ENCODE peak calls at places on chromosomes 3 and 15, in five cellular contexts. U, J, Z, D and Y are unnamed samples.

GRCh38 chr15:79724312-79724711 is 172.5 kb downstream of the MTHFS start:
- DNase-seq in U (no peak), D (no peak), Z (no peak), J (no peak), Y (peak)

GRCh38 chr3:190912736-190913135 is 50.2 kb upstream of the GMNC start:
- DNase-seq in J (no peak), Z (no peak), D (no peak), U (no peak), Y (no peak)

GRCh38 chr15:65305144-65305758 is 774 bp downstream of the RNU5B-1 start:
- DNase-seq in U (no peak), Z (no peak), J (no peak), D (peak), Y (no peak)

GRCh38 chr3:5376761-5377160 is 189.3 kb downstream of the EDEM1 start:
- DNase-seq in Z (no peak), U (peak), D (no peak), J (no peak), Y (no peak)

GRCh38 chr15:75449585-75450306 is 1.7 kb downstream of the SIN3A start:
- DNase-seq in U (no peak), Z (no peak), D (no peak), J (no peak), Y (no peak)

GRCh38 chr3:79866162-79866561 is 98.4 kb upstream of the ROBO1 start:
- DNase-seq in Z (no peak), U (no peak), D (no peak), J (no peak), Y (no peak)

GRCh38 chr15:94607176-94607654 is 375.9 kb downstream of the MCTP2 start:
- DNase-seq in J (no peak), D (no peak), Z (no peak), U (no peak), Y (peak)

GRCh38 chr3:38031022-38031994 is 1.9 kb upstream of the PLCD1 start:
- DNase-seq in J (no peak), D (no peak), U (no peak), Z (no peak), Y (no peak)

GRCh38 chr3:113270786-113271185 is 59.4 kb downstream of the BOC start:
- DNase-seq in D (no peak), J (no peak), U (no peak), Z (no peak), Y (no peak)

GRCh38 chr3:39433642-39434041 is 27.1 kb downstream of the RPSA start:
- DNase-seq in U (no peak), J (no peak), D (no peak), Z (no peak), Y (no peak)

GRCh38 chr15:63501256-63502089 is 2.9 kb upstream of the USP3 start:
- DNase-seq in J (no peak), Z (no peak), D (no peak), U (peak), Y (no peak)

GRCh38 chr15:89368566-89369223 is 34.1 kb upstream of the POLG start:
- DNase-seq in D (peak), Z (no peak), U (no peak), J (no peak), Y (no peak)

GRCh38 chr3:54960736-54961135 is 32.9 kb upstream of the LRTM1 start:
- DNase-seq in Z (no peak), J (no peak), D (no peak), U (no peak), Y (no peak)

GRCh38 chr3:119681279-119681678 is 4.1 kb upstream of the COX17 start:
- DNase-seq in J (no peak), U (peak), D (peak), Z (no peak), Y (no peak)

GRCh38 chr3:4421121-4421520 is 45.9 kb downstream of the SUMF1 start:
- DNase-seq in J (peak), U (no peak), D (no peak), Z (no peak), Y (peak)

GRCh38 chr15:101111570-101112262 is 140.1 kb downstream of the CHSY1 start:
- DNase-seq in Z (no peak), U (no peak), J (no peak), D (no peak), Y (no peak)

GRCh38 chr3:42906085-42906904 is at the start of gene ZNF662:
- DNase-seq in U (no peak), Z (no peak), D (peak), J (no peak), Y (no peak)

GRCh38 chr3:152390647-152391046 is 121.9 kb downstream of the MBNL1 start:
- DNase-seq in D (no peak), J (no peak), Z (no peak), U (no peak), Y (no peak)

GRCh38 chr15:74132681-74133070 is 2.3 kb downstream of the ISLR2 start:
- DNase-seq in Z (no peak), D (no peak), J (no peak), U (no peak), Y (no peak)

GRCh38 chr3:161275919-161276318 is 54.8 kb downstream of the NMD3 start:
- DNase-seq in D (no peak), J (no peak), U (no peak), Z (no peak), Y (no peak)

GRCh38 chr3:148992027-148992634 is 791 bp downstream of the GYG1 start:
- DNase-seq in J (peak), D (no peak), U (peak), Z (no peak), Y (peak)

GRCh38 chr3:103794656-103795055 is 1359.8 kb downstream of the ZPLD1 start:
- DNase-seq in U (peak), D (no peak), J (no peak), Z (no peak), Y (no peak)

GRCh38 chr3:179949428-179949827 is 87.3 kb downstream of the PEX5L start:
- DNase-seq in J (no peak), Z (no peak), D (no peak), U (no peak), Y (no peak)

GRCh38 chr3:179943097-179943880 is 93.4 kb downstream of the PEX5L start:
- DNase-seq in J (no peak), Z (no peak), U (no peak), D (no peak), Y (no peak)

GRCh38 chr3:179945569-179945968 is 91.2 kb downstream of the PEX5L start:
- DNase-seq in Z (no peak), J (no peak), D (no peak), U (no peak), Y (no peak)

GRCh38 chr3:179949869-179950268 is 86.9 kb downstream of the PEX5L start:
- DNase-seq in U (no peak), D (no peak), J (no peak), Z (no peak), Y (no peak)

DNA sequence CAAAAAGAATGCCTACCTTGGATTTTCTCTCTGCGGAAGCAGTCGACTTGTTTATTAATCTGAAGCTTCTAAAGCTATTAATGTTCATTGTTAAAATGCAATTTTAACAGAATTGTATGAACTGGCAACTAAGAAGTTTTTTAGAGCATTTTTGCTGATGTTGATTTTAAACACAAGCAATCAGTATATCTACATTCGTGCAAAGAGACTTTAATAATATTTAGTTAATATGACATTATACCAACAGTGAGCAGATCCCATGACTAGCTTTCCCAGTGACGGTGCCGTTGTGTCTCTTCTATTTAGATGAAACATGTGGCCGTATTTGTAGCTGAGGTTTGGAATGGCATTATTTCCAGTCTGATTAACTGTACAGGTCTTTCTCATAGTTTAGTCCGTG is 88.0 kb downstream of the PEX5L start:
- DNase-seq in U (no peak), D (no peak), J (no peak), Z (no peak), Y (no peak)
- TF ChIP-seq GABPA in U (no peak), D (no peak), J (no peak), Z (no peak), Y (no peak)

DNA sequence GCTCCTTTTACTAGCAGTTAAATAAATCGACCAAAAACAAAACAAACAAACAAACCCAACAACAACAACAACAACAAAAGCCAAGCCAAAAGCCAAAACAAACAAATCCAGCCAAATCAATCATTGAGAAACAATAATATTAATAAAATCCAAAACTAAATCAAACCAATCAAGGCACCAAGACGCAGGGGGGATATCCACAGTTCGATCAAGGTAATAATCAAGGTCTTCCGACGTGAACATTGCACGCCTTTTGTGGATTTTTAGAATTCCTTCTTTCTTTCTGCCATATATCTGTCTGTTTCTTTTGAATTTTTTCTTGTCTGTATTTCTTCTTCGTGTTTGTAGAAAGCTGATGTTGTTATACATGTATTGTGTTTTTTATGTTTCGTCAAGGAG is 860 bp downstream of the ARPP21 start:
- DNase-seq in J (no peak), D (no peak), Z (no peak), U (no peak), Y (no peak)
- TF ChIP-seq REST in J (no peak), D (no peak), Z (no peak), U (no peak), Y (no peak)

GRCh38 chr3:49868951-49869454 is 703 bp downstream of the CAMKV start:
- DNase-seq in Z (no peak), D (peak), U (no peak), J (peak), Y (no peak)
- TF ChIP-seq GABPA in Z (no peak), D (no peak), U (no peak), J (no peak), Y (no peak)

GRCh38 chr3:177626014-177626413 is 428.7 kb upstream of the TBL1XR1 start:
- DNase-seq in D (no peak), J (no peak), U (no peak), Z (no peak), Y (no peak)

GRCh38 chr3:177629276-177629675 is 432.0 kb upstream of the TBL1XR1 start:
- DNase-seq in Z (no peak), D (no peak), J (no peak), U (no peak), Y (no peak)

GRCh38 chr3:177622520-177622919 is 425.2 kb upstream of the TBL1XR1 start:
- DNase-seq in U (no peak), Z (no peak), J (no peak), D (no peak), Y (no peak)

GRCh38 chr3:177622982-177623617 is 425.8 kb upstream of the TBL1XR1 start:
- DNase-seq in D (no peak), J (no peak), U (no peak), Z (no peak), Y (no peak)

DNA sequence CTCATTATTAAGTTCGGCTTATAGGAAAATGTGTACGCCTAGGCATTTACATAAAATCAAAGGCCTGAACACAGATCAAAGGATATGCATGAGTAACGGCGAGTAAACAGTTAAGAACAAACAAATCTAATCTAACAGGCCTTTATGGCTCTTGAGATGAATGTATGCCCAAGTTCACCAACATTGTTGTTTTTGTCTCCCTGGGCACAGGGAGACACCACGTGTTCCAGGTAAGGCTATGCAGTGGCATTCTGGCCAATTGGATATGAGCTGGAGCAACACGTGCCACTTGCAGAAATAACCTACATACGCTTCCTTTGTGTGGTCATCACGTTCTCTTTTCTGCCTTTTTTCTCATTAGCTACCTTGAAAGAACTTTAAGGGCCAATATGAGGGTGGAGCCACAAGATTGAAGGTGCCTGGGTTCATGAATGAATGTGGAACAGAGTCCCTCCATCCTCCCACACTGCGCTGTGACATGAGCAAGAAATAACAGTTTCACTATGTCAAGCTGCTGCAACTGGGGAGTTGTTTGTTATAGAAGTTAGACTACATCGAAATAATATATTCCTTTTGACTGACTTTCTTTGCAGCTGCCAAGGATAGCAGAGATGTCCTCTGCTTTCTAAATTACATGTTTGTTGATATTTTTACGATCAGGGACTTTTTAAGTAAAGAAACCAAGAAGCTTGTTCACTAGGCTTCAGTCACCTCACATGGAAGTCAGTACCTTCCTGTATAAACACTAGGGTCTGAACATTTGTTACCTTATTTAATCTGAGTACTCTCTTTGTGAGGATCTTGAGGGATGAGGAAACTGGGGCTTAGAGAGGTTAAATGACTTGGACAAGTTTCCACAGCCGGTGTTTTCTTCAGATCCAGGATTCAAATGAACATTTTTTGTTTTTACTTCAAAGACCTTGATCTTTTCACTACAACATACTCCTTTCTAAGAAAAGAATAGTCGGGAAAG is 427.5 kb upstream of the TBL1XR1 start:
- DNase-seq in J (no peak), Z (no peak), U (peak), D (no peak), Y (no peak)
- TF ChIP-seq REST in J (no peak), Z (no peak), U (no peak), D (no peak), Y (no peak)

DNA sequence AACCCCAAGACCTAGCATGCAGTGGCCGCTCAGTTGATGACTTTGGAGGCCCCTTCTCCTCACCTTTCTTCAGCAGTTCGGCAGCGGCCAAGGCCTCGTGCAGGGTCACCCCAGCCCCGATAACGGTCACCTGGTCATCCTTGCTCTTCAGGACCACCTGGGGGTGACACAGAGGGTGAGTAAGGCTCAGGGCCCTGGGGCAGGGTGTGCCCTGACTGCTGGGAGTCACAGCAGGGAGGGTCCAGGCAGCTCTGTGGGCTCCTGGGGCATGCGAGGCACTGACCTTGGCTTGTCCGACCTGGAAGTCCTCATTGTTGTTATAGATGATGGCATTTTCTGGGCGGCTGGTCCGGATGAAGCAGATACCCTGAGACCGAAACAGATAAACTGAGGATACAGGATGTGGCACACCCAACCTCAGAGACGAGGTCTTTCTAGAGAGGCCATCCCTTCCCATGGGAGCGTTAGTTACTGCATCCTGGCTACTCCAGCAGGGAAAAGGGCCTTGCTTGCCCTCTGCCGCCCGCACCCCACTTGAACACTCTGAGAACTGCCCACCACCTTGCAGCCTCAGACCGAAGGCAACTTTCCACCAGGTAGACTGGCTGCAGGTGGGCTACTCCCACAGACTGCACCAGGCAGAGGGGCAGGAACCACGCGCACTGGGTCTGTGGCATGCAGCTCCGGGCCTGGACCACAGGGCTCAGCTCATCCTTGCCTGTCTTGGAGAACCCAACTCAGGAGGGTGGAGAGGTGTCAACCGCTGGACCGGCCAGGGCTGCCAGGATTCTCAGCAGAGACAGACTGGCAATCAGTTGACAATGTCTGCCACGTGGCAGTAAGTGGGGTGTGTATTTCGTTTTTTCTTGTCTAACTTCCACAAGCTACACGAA is 27.6 kb downstream of the TKT start:
- DNase-seq in U (no peak), J (no peak), D (peak), Z (no peak), Y (no peak)
- TF ChIP-seq GABPA in U (no peak), J (no peak), D (no peak), Z (no peak), Y (no peak)

GRCh38 chr3:187101184-187102072 is 37.9 kb downstream of the RPL39L start:
- DNase-seq in Z (no peak), D (peak), J (peak), U (peak), Y (peak)
- TF ChIP-seq REST in Z (no peak), D (no peak), J (no peak), U (no peak), Y (no peak)

DNA sequence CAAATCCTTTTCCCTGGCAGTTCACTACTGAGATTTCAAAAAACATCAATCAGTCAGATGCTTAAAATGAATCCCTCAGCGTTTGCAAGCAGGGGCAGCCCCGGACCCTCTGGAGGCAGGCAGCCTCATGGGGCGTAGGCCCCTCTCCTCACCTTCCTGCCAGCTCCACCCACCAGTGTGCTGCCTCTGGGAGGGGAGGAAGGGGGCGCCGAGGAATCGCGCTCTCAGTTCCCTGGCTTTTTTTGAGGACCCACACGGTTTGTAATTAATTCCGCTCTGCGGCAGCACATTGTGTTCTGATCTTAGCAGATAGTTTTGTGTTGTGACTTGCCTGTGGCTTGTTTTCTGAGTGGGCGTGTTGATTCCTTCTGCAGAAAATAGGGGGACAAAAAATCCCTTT is 159.9 kb downstream of the KLF13 start:
- DNase-seq in Z (no peak), J (no peak), U (no peak), D (no peak), Y (no peak)
- TF ChIP-seq GABPA in Z (no peak), J (no peak), U (no peak), D (no peak), Y (no peak)

DNA sequence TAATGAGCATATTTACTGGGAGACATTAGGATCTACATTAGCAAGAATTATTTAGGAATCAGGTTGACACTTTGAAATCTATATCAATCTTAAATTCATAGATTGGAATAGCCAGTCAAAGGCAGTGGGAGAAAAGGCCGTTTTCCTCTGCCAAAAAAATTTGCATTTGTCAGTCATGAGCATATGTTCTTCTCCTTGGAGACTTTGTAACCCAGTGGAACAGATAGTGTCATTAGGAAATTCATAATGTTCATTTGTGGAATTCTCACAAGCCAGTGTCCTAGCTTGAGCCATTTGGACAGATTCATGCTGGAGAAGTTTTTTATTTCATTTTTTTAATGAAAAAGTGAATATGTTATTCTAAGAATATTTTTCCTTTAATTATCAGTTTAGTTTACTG is 260.1 kb downstream of the OXSM start:
- DNase-seq in J (no peak), D (no peak), U (no peak), Z (no peak), Y (no peak)
- TF ChIP-seq REST in J (no peak), D (no peak), U (no peak), Z (no peak), Y (no peak)

GRCh38 chr3:67460841-67461240 is 193.6 kb downstream of the SUCLG2 start:
- DNase-seq in J (no peak), U (no peak), D (no peak), Z (no peak), Y (no peak)

GRCh38 chr3:67458406-67458805 is 196.0 kb downstream of the SUCLG2 start:
- DNase-seq in Z (no peak), U (no peak), D (no peak), J (no peak), Y (no peak)

GRCh38 chr3:67461667-67462142 is 192.7 kb downstream of the SUCLG2 start:
- DNase-seq in D (no peak), Z (no peak), U (no peak), J (no peak), Y (no peak)

GRCh38 chr3:67459796-67460195 is 194.6 kb downstream of the SUCLG2 start:
- DNase-seq in U (no peak), J (no peak), D (no peak), Z (no peak), Y (no peak)

GRCh38 chr3:67459131-67459530 is 195.3 kb downstream of the SUCLG2 start:
- DNase-seq in D (no peak), J (no peak), Z (no peak), U (no peak), Y (no peak)
- TF ChIP-seq GABPA in D (no peak), J (no peak), Z (no peak), U (no peak), Y (no peak)